ENCODE peak calls at places on chromosome 6, in eight cellular contexts. One of them, this sample, is unnamed.
A peak's percentile ranks its signal among the peaks of the same experiment; 100 is the strongest.

GRCh38 chr6:17768388-17768787 is 61.7 kb upstream of the NUP153 start:
- DNase-seq in body of pancreas: no peak
- DNase-seq in breast epithelium: no peak
- DNase-seq in H1: no peak
- DNase-seq in ovary: no peak
- DNase-seq in A549: no peak
- DNase-seq in heart left ventricle: no peak
- DNase-seq in tibial nerve: no peak
- DNase-seq in this sample: no peak

GRCh38 chr6:51818520-51819022 is 268.8 kb downstream of the PKHD1 start:
- DNase-seq in body of pancreas: no peak
- DNase-seq in breast epithelium: no peak
- DNase-seq in H1: no peak
- DNase-seq in ovary: no peak
- DNase-seq in A549: no peak
- DNase-seq in heart left ventricle: no peak
- DNase-seq in tibial nerve: no peak
- DNase-seq in this sample: no peak

GRCh38 chr6:77492529-77492928 is 29.2 kb upstream of the HTR1B start:
- DNase-seq in body of pancreas: no peak
- DNase-seq in breast epithelium: no peak
- DNase-seq in H1: no peak
- DNase-seq in ovary: no peak
- DNase-seq in A549: no peak
- DNase-seq in heart left ventricle: no peak
- DNase-seq in tibial nerve: no peak
- DNase-seq in this sample: no peak

GRCh38 chr6:47086051-47086770 is 44.1 kb upstream of the ADGRF1 start:
- DNase-seq in body of pancreas: no peak
- DNase-seq in breast epithelium: no peak
- DNase-seq in H1: no peak
- DNase-seq in ovary: no peak
- DNase-seq in A549: no peak
- DNase-seq in heart left ventricle: no peak
- DNase-seq in tibial nerve: no peak
- DNase-seq in this sample: no peak

GRCh38 chr6:64014581-64014980 is 379.0 kb downstream of the PHF3 start:
- DNase-seq in body of pancreas: no peak
- DNase-seq in breast epithelium: no peak
- DNase-seq in H1: no peak
- DNase-seq in ovary: no peak
- DNase-seq in A549: no peak
- DNase-seq in heart left ventricle: no peak
- DNase-seq in tibial nerve: no peak
- DNase-seq in this sample: no peak

GRCh38 chr6:118281291-118281690 is 266.8 kb upstream of the PLN start:
- DNase-seq in body of pancreas: no peak
- DNase-seq in breast epithelium: no peak
- DNase-seq in H1: no peak
- DNase-seq in ovary: no peak
- DNase-seq in A549: no peak
- DNase-seq in heart left ventricle: no peak
- DNase-seq in tibial nerve: no peak
- DNase-seq in this sample: no peak

GRCh38 chr6:55014321-55015088 is 159.8 kb upstream of the HCRTR2 start:
- DNase-seq in body of pancreas: no peak
- DNase-seq in breast epithelium: no peak
- DNase-seq in H1: no peak
- DNase-seq in ovary: no peak
- DNase-seq in A549: no peak
- DNase-seq in heart left ventricle: no peak
- DNase-seq in tibial nerve: no peak
- DNase-seq in this sample: no peak

GRCh38 chr6:116616757-116617093 is 446 bp downstream of the RSPH4A start:
- DNase-seq in body of pancreas: peak; percentile 34
- DNase-seq in breast epithelium: no peak
- DNase-seq in H1: peak; percentile 55
- DNase-seq in ovary: peak; percentile 33
- DNase-seq in A549: peak; percentile 18
- DNase-seq in heart left ventricle: peak; percentile 21
- DNase-seq in tibial nerve: no peak
- DNase-seq in this sample: no peak

GRCh38 chr6:98579941-98580340 is 254.4 kb upstream of the POU3F2 start:
- DNase-seq in body of pancreas: no peak
- DNase-seq in breast epithelium: no peak
- DNase-seq in H1: no peak
- DNase-seq in ovary: no peak
- DNase-seq in A549: no peak
- DNase-seq in heart left ventricle: no peak
- DNase-seq in tibial nerve: no peak
- DNase-seq in this sample: no peak

GRCh38 chr6:2190661-2191389 is 54.6 kb downstream of the GMDS start:
- DNase-seq in body of pancreas: no peak
- DNase-seq in breast epithelium: no peak
- DNase-seq in H1: no peak
- DNase-seq in ovary: no peak
- DNase-seq in A549: no peak
- DNase-seq in heart left ventricle: no peak
- DNase-seq in tibial nerve: no peak
- DNase-seq in this sample: no peak

GRCh38 chr6:13813621-13814175 is 659 bp downstream of the MCUR1 start:
- DNase-seq in body of pancreas: peak; percentile 80
- DNase-seq in breast epithelium: peak; percentile 47
- DNase-seq in H1: no peak
- DNase-seq in ovary: peak; percentile 69
- DNase-seq in A549: peak; percentile 48
- DNase-seq in heart left ventricle: peak; percentile 72
- DNase-seq in tibial nerve: peak; percentile 18
- DNase-seq in this sample: no peak

GRCh38 chr6:111207141-111207858 is 120.0 kb downstream of the SLC16A10 start:
- DNase-seq in body of pancreas: no peak
- DNase-seq in breast epithelium: no peak
- DNase-seq in H1: no peak
- DNase-seq in ovary: no peak
- DNase-seq in A549: no peak
- DNase-seq in heart left ventricle: no peak
- DNase-seq in tibial nerve: no peak
- DNase-seq in this sample: no peak

GRCh38 chr6:6942826-6943225 is 164.9 kb upstream of the RREB1 start:
- DNase-seq in body of pancreas: no peak
- DNase-seq in breast epithelium: peak; percentile 49
- DNase-seq in H1: no peak
- DNase-seq in ovary: no peak
- DNase-seq in A549: no peak
- DNase-seq in heart left ventricle: peak; percentile 63
- DNase-seq in tibial nerve: no peak
- DNase-seq in this sample: peak; percentile 85

GRCh38 chr6:24520929-24521546 is 26.3 kb downstream of the ALDH5A1 start:
- DNase-seq in body of pancreas: peak; percentile 65
- DNase-seq in breast epithelium: no peak
- DNase-seq in H1: peak; percentile 70
- DNase-seq in ovary: no peak
- DNase-seq in A549: peak; percentile 63
- DNase-seq in heart left ventricle: peak; percentile 24
- DNase-seq in tibial nerve: no peak
- DNase-seq in this sample: peak; percentile 39

GRCh38 chr6:154399097-154399496 is 42.5 kb upstream of the IPCEF1 start:
- DNase-seq in body of pancreas: no peak
- DNase-seq in breast epithelium: no peak
- DNase-seq in H1: no peak
- DNase-seq in ovary: no peak
- DNase-seq in A549: no peak
- DNase-seq in heart left ventricle: no peak
- DNase-seq in tibial nerve: no peak
- DNase-seq in this sample: no peak

GRCh38 chr6:12601881-12602280 is 114.7 kb upstream of the PHACTR1 start:
- DNase-seq in body of pancreas: no peak
- DNase-seq in breast epithelium: no peak
- DNase-seq in H1: no peak
- DNase-seq in ovary: no peak
- DNase-seq in A549: no peak
- DNase-seq in heart left ventricle: no peak
- DNase-seq in tibial nerve: no peak
- DNase-seq in this sample: no peak

GRCh38 chr6:101080597-101080996 is 199.5 kb upstream of the ASCC3 start:
- DNase-seq in body of pancreas: no peak
- DNase-seq in breast epithelium: no peak
- DNase-seq in H1: no peak
- DNase-seq in ovary: no peak
- DNase-seq in A549: peak; percentile 4
- DNase-seq in heart left ventricle: no peak
- DNase-seq in tibial nerve: no peak
- DNase-seq in this sample: no peak

GRCh38 chr6:7262746-7263335 is 50.2 kb downstream of the SSR1 start:
- DNase-seq in body of pancreas: no peak
- DNase-seq in breast epithelium: no peak
- DNase-seq in H1: no peak
- DNase-seq in ovary: no peak
- DNase-seq in A549: no peak
- DNase-seq in heart left ventricle: peak; percentile 10
- DNase-seq in tibial nerve: no peak
- DNase-seq in this sample: no peak

GRCh38 chr6:7468382-7469081 is 72.9 kb upstream of the DSP start:
- DNase-seq in body of pancreas: no peak
- DNase-seq in breast epithelium: no peak
- DNase-seq in H1: no peak
- DNase-seq in ovary: peak; percentile 67
- DNase-seq in A549: peak; percentile 64
- DNase-seq in heart left ventricle: peak; percentile 77
- DNase-seq in tibial nerve: no peak
- DNase-seq in this sample: no peak

GRCh38 chr6:33000053-33000452 is 9.3 kb downstream of the HLA-DOA start:
- DNase-seq in body of pancreas: no peak
- DNase-seq in breast epithelium: no peak
- DNase-seq in H1: no peak
- DNase-seq in ovary: no peak
- DNase-seq in A549: no peak
- DNase-seq in heart left ventricle: no peak
- DNase-seq in tibial nerve: no peak
- DNase-seq in this sample: no peak

DNA sequence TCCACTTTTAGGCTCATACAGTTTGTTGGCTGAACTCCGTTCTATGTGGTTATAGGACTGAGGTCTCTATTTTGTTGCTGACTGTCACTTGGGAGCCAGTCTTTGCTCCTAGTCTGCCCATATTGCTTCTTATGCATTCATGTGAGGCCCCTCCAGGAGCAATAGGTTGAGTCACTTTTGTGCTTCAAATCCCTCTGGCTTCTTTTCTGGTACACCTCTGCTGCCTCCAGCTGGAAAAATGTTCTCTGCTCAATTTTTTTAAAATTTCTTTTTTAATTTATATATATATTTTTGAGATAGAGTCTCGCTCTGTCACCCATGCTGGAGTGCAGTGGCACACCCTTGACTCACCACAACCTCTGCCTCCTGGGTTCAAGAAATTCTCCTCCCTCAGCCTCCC is 42.7 kb upstream of the NOX3 start:
- DNase-seq in body of pancreas: no peak
- DNase-seq in breast epithelium: no peak
- DNase-seq in H1: no peak
- DNase-seq in ovary: no peak
- DNase-seq in A549: no peak
- DNase-seq in heart left ventricle: no peak
- DNase-seq in tibial nerve: no peak
- DNase-seq in this sample: no peak
- H3K27ac ChIP-seq in body of pancreas: no peak overlapping the region
- H3K27ac ChIP-seq in breast epithelium: no peak overlapping the region
- H3K27ac ChIP-seq in H1: no peak overlapping the region
- H3K27ac ChIP-seq in ovary: no peak overlapping the region
- H3K27ac ChIP-seq in A549: peak overlapping the region; percentile 64
- H3K27ac ChIP-seq in heart left ventricle: no peak overlapping the region
- H3K27ac ChIP-seq in tibial nerve: no peak overlapping the region
- H3K27ac ChIP-seq in this sample: no peak overlapping the region

GRCh38 chr6:73713426-73714147 is 17.6 kb downstream of the CD109 start:
- DNase-seq in body of pancreas: no peak
- DNase-seq in breast epithelium: no peak
- DNase-seq in H1: no peak
- DNase-seq in ovary: no peak
- DNase-seq in A549: no peak
- DNase-seq in heart left ventricle: no peak
- DNase-seq in tibial nerve: no peak
- DNase-seq in this sample: no peak
- TF ChIP-seq POLR2A in body of pancreas: no peak
- TF ChIP-seq POLR2A in breast epithelium: no peak
- TF ChIP-seq POLR2A in H1: no peak
- TF ChIP-seq POLR2A in ovary: no peak
- TF ChIP-seq POLR2A in A549: no peak
- TF ChIP-seq POLR2A in heart left ventricle: no peak
- TF ChIP-seq POLR2A in tibial nerve: no peak
- TF ChIP-seq POLR2A in this sample: no peak

GRCh38 chr6:129871220-129871619 is 10.1 kb upstream of the TMEM244 start:
- DNase-seq in body of pancreas: no peak
- DNase-seq in breast epithelium: no peak
- DNase-seq in H1: no peak
- DNase-seq in ovary: no peak
- DNase-seq in A549: no peak
- DNase-seq in heart left ventricle: no peak
- DNase-seq in tibial nerve: no peak
- DNase-seq in this sample: no peak

GRCh38 chr6:129872591-129872990 is 11.5 kb upstream of the TMEM244 start:
- DNase-seq in body of pancreas: no peak
- DNase-seq in breast epithelium: no peak
- DNase-seq in H1: no peak
- DNase-seq in ovary: no peak
- DNase-seq in A549: no peak
- DNase-seq in heart left ventricle: no peak
- DNase-seq in tibial nerve: no peak
- DNase-seq in this sample: no peak

GRCh38 chr6:129875610-129876515 is 14.7 kb upstream of the TMEM244 start:
- DNase-seq in body of pancreas: no peak
- DNase-seq in breast epithelium: no peak
- DNase-seq in H1: no peak
- DNase-seq in ovary: no peak
- DNase-seq in A549: no peak
- DNase-seq in heart left ventricle: no peak
- DNase-seq in tibial nerve: no peak
- DNase-seq in this sample: no peak

GRCh38 chr6:129874837-129875236 is 13.7 kb upstream of the TMEM244 start:
- DNase-seq in body of pancreas: no peak
- DNase-seq in breast epithelium: no peak
- DNase-seq in H1: no peak
- DNase-seq in ovary: no peak
- DNase-seq in A549: no peak
- DNase-seq in heart left ventricle: no peak
- DNase-seq in tibial nerve: no peak
- DNase-seq in this sample: no peak
- H3K4me3 ChIP-seq in body of pancreas: no peak overlapping the region
- H3K4me3 ChIP-seq in breast epithelium: no peak overlapping the region
- H3K4me3 ChIP-seq in H1: no peak overlapping the region
- H3K4me3 ChIP-seq in ovary: no peak overlapping the region
- H3K4me3 ChIP-seq in A549: no peak overlapping the region
- H3K4me3 ChIP-seq in heart left ventricle: no peak overlapping the region
- H3K4me3 ChIP-seq in tibial nerve: no peak overlapping the region
- H3K4me3 ChIP-seq in this sample: no peak overlapping the region

GRCh38 chr6:40962241-40962640 is 76.8 kb downstream of the UNC5CL start:
- DNase-seq in body of pancreas: no peak
- DNase-seq in breast epithelium: peak; percentile 19
- DNase-seq in H1: no peak
- DNase-seq in ovary: no peak
- DNase-seq in A549: peak; percentile 59
- DNase-seq in heart left ventricle: no peak
- DNase-seq in tibial nerve: no peak
- DNase-seq in this sample: no peak
- H3K27ac ChIP-seq in body of pancreas: no peak overlapping the region
- H3K27ac ChIP-seq in breast epithelium: no peak overlapping the region
- H3K27ac ChIP-seq in H1: no peak overlapping the region
- H3K27ac ChIP-seq in ovary: no peak overlapping the region
- H3K27ac ChIP-seq in A549: peak overlapping the region; percentile 86
- H3K27ac ChIP-seq in heart left ventricle: no peak overlapping the region
- H3K27ac ChIP-seq in tibial nerve: no peak overlapping the region
- H3K27ac ChIP-seq in this sample: no peak overlapping the region

This sample was measured in gastrocnemius medialis.